ENCODE peak calls at places on chromosomes 12 and 14, in eight cellular contexts. V, K, F, T, U, Q, W and Y are unnamed samples.

GRCh38 chr14:102592969-102593840 is 756 bp downstream of the RCOR1 start:
- DNase-seq in V (no peak), K (peak), F (peak), T (peak), U (no peak), Q (peak), W (peak), Y (peak)

GRCh38 chr12:49635656-49636055 is 12.3 kb downstream of the PRPF40B start:
- DNase-seq in V (no peak), K (no peak), F (no peak), T (no peak), U (no peak), Q (no peak), W (no peak), Y (no peak)

GRCh38 chr14:96105921-96106441 is 66.8 kb downstream of the C14orf132 start:
- DNase-seq in V (no peak), K (no peak), F (no peak), T (no peak), U (no peak), Q (no peak), W (no peak), Y (no peak)

GRCh38 chr12:132309162-132310086 is 20.0 kb downstream of the GALNT9 start:
- DNase-seq in V (no peak), K (peak), F (no peak), T (no peak), U (no peak), Q (no peak), W (no peak), Y (no peak)

GRCh38 chr12:89685363-89685972 is 23.2 kb downstream of the ATP2B1 start:
- DNase-seq in V (no peak), K (no peak), F (no peak), T (no peak), U (no peak), Q (no peak), W (no peak), Y (no peak)

GRCh38 chr12:51814311-51815088 is 34.0 kb downstream of the FIGNL2 start:
- DNase-seq in V (no peak), K (peak), F (peak), T (no peak), U (no peak), Q (peak), W (peak), Y (peak)

GRCh38 chr12:46450279-46450748 is 77.7 kb upstream of the SLC38A2 start:
- DNase-seq in V (no peak), K (peak), F (no peak), T (peak), U (no peak), Q (no peak), W (no peak), Y (no peak)

GRCh38 chr12:101927999-101928398 is 50.6 kb downstream of the DRAM1 start:
- DNase-seq in V (no peak), K (no peak), F (no peak), T (no peak), U (no peak), Q (no peak), W (no peak), Y (peak)

GRCh38 chr14:20490563-20490962 is 14.8 kb upstream of the RNASE10 start:
- DNase-seq in V (no peak), K (no peak), F (no peak), T (no peak), U (no peak), Q (no peak), W (no peak), Y (peak)

GRCh38 chr12:14664434-14665023 is 31.9 kb downstream of the GUCY2C start:
- DNase-seq in V (no peak), K (no peak), F (peak), T (peak), U (no peak), Q (peak), W (peak), Y (peak)

GRCh38 chr12:72272731-72273498 is 745 bp downstream of the TRHDE start:
- DNase-seq in V (no peak), K (peak), F (peak), T (no peak), U (no peak), Q (no peak), W (peak), Y (no peak)

GRCh38 chr14:61153436-61153835 is 127.7 kb downstream of the TMEM30B start:
- DNase-seq in V (peak), K (no peak), F (peak), T (no peak), U (no peak), Q (no peak), W (peak), Y (no peak)

GRCh38 chr12:6200266-6201198 is at the start of gene CD9:
- DNase-seq in V (no peak), K (peak), F (no peak), T (no peak), U (no peak), Q (peak), W (peak), Y (no peak)
- H3K4me3 ChIP-seq in V (peak), K (peak), F (peak), T (no peak), U (peak), Q (peak), W (peak), Y (peak)

GRCh38 chr12:6963016-6963731 is 7.3 kb downstream of the PHB2 start:
- DNase-seq in V (no peak), K (peak), F (no peak), T (peak), U (no peak), Q (no peak), W (peak), Y (no peak)

GRCh38 chr12:6962285-6963015 is 8.0 kb downstream of the PHB2 start:
- DNase-seq in V (no peak), K (peak), F (no peak), T (peak), U (no peak), Q (no peak), W (peak), Y (peak)

GRCh38 chr12:6961278-6961694 is 9.2 kb downstream of the PHB2 start:
- DNase-seq in V (no peak), K (peak), F (no peak), T (peak), U (no peak), Q (peak), W (no peak), Y (no peak)

GRCh38 chr12:6960291-6961277 is 9.4 kb downstream of the PTPN6 start:
- DNase-seq in V (no peak), K (peak), F (peak), T (no peak), U (no peak), Q (peak), W (peak), Y (peak)

DNA sequence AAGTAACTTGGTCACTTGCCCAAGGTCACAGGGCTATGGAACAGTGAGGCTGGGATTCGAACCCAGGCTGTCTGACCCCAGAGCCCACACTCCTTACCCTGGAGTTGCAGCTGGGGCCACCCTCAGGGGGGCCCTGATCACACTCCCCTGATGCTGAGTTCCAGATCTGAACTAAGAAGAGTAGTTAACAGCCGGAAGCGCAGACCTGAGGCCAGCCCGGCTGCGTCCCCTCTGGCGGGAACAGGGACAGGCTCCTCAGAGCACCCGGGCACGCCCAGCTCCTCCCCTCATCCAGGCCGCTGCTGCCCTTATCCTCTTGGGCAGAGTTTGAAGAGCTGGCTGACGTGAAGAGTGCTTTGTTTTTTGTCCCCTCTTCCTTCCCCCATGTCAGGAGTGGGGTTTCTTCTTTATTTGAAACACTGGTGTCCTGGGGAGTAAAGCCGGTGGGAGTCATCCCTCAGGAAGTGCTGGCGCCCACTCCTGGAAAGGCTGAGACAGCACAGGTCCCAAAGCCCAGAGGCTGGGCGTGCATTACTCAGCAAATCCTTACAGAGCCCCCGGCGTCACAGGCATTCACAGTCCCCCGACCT is 8.7 kb downstream of the PHB2 start:
- DNase-seq in V (no peak), K (peak), F (peak), T (peak), U (no peak), Q (no peak), W (peak), Y (peak)
- H3K4me3 ChIP-seq in V (peak), K (no peak), F (peak), T (no peak), U (peak), Q (peak), W (no peak), Y (no peak)

GRCh38 chr12:95385246-95385645 is 88.7 kb upstream of the METAP2 start:
- DNase-seq in V (no peak), K (no peak), F (peak), T (no peak), U (no peak), Q (no peak), W (peak), Y (no peak)

GRCh38 chr12:95384785-95385184 is 89.2 kb upstream of the METAP2 start:
- DNase-seq in V (no peak), K (no peak), F (no peak), T (no peak), U (no peak), Q (no peak), W (no peak), Y (no peak)

GRCh38 chr12:95386056-95386455 is 87.9 kb upstream of the METAP2 start:
- DNase-seq in V (no peak), K (no peak), F (peak), T (no peak), U (no peak), Q (no peak), W (no peak), Y (no peak)

GRCh38 chr12:95380997-95381786 is 92.8 kb upstream of the METAP2 start:
- DNase-seq in V (no peak), K (no peak), F (peak), T (no peak), U (no peak), Q (no peak), W (no peak), Y (no peak)

DNA sequence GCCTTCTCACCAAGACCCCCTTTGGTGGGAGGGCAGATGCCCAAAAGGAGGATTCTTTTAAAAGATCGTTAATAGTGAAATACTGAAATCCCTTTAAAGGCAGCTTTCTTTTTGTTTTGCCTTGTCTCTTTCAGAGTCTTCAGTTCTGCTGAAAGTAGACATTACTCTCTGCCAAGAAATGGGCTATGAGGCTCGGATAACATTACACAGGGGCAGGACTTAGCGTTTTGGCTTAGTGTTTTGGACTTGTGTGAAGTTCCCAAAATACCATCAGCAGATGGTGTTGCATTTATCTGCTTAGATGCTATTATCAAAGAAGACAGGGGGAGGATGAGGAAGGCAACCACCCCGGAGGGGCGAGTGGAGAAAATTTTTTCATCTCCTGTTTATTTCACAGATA is 88.3 kb upstream of the METAP2 start:
- DNase-seq in V (no peak), K (no peak), F (peak), T (peak), U (no peak), Q (no peak), W (no peak), Y (no peak)
- H3K4me3 ChIP-seq in V (no peak), K (peak), F (peak), T (peak), U (peak), Q (no peak), W (no peak), Y (no peak)

DNA sequence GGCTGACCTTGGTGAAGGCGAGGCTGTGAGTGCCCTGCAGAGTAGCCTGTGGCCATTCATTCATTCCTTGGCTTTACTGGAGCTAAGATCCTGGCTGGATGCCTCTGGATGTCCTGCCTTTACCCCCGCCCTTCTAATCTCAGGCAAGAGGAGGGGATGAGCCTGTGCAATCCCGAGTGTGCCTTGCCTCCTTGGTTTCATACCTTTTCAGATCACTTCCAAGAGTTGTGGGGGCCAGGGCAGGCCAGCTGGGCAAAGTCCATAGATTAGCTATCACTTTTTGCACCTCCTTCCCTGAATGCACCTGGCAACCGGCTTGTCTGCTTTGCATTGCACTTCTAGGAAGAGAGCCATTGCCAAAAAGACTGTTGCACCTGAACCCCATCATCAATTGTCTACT is 1.5 kb downstream of the VRTN start:
- DNase-seq in V (no peak), K (no peak), F (no peak), T (no peak), U (no peak), Q (no peak), W (peak), Y (no peak)
- H3K4me3 ChIP-seq in V (no peak), K (no peak), F (no peak), T (no peak), U (no peak), Q (no peak), W (peak), Y (no peak)

GRCh38 chr14:22540811-22541360 is 48.1 kb downstream of the DAD1 start:
- DNase-seq in V (no peak), K (no peak), F (no peak), T (no peak), U (no peak), Q (no peak), W (no peak), Y (no peak)

GRCh38 chr14:22541721-22542120 is 47.3 kb downstream of the DAD1 start:
- DNase-seq in V (no peak), K (no peak), F (no peak), T (no peak), U (no peak), Q (no peak), W (no peak), Y (no peak)

GRCh38 chr14:22538671-22539228 is 50.3 kb downstream of the DAD1 start:
- DNase-seq in V (no peak), K (no peak), F (peak), T (no peak), U (no peak), Q (no peak), W (no peak), Y (peak)

GRCh38 chr14:22539831-22540230 is 49.2 kb downstream of the DAD1 start:
- DNase-seq in V (no peak), K (no peak), F (no peak), T (no peak), U (no peak), Q (no peak), W (no peak), Y (no peak)

GRCh38 chr14:22540286-22540685 is 48.7 kb downstream of the DAD1 start:
- DNase-seq in V (no peak), K (no peak), F (no peak), T (no peak), U (no peak), Q (no peak), W (no peak), Y (no peak)
- H3K4me3 ChIP-seq in V (no peak), K (no peak), F (no peak), T (no peak), U (no peak), Q (peak), W (no peak), Y (no peak)

GRCh38 chr14:73784065-73784987 is 67.3 kb upstream of the PTGR2 start:
- DNase-seq in V (no peak), K (no peak), F (peak), T (no peak), U (no peak), Q (peak), W (no peak), Y (peak)
- H3K4me3 ChIP-seq in V (peak), K (no peak), F (no peak), T (peak), U (peak), Q (peak), W (no peak), Y (no peak)